ENCODE peak calls at places on chromosomes 12 and 14, in six cellular contexts. T is stimulated activated CD4-positive, alpha-beta T cell treated with anti-CD3 and anti-CD28 coated beads, Interleukin-12 subunit alpha, Interleukin-12 subunit beta, amount 100 ng/mL, for 48 hours; W is H4; F is gastrocnemius medialis; H is EL; U is activated T-cell treated with anti-CD3 and anti-CD28 coated beads for 24 hours. V is an unnamed sample.

GRCh38 chr12:11633968-11634367 is 15.5 kb upstream of the ETV6 start:
- DNase-seq in T (no peak), W (peak; percentile 89), F (no peak), H (peak; percentile 57), U (no peak), V (no peak)

GRCh38 chr14:81455344-81455743 is 55.2 kb upstream of the STON2 start:
- DNase-seq in T (no peak), W (no peak), F (no peak), H (no peak), U (no peak), V (no peak)

GRCh38 chr12:109637341-109637740 is 63.7 kb downstream of the MVK start:
- DNase-seq in T (no peak), W (no peak), F (no peak), H (no peak), U (no peak), V (no peak)

GRCh38 chr12:16062611-16063010 is 151.5 kb downstream of the DERA start:
- DNase-seq in T (no peak), W (no peak), F (no peak), H (peak; percentile 9), U (no peak), V (peak; percentile 78)

GRCh38 chr12:98516184-98516873 is 939 bp downstream of the TMPO start:
- DNase-seq in T (peak; percentile 84), W (peak; percentile 87), F (peak; percentile 47), H (peak; percentile 92), U (peak; percentile 77), V (peak; percentile 76)

GRCh38 chr12:78725951-78726550 is 138.5 kb upstream of the SYT1 start:
- DNase-seq in T (no peak), W (no peak), F (no peak), H (no peak), U (no peak), V (no peak)

GRCh38 chr14:69711065-69711464 is 55.9 kb upstream of the SRSF5 start:
- DNase-seq in T (no peak), W (no peak), F (no peak), H (no peak), U (no peak), V (no peak)

GRCh38 chr14:74616996-74617700 is 5.1 kb upstream of the LTBP2 start:
- DNase-seq in T (no peak), W (no peak), F (no peak), H (no peak), U (no peak), V (no peak)

GRCh38 chr12:32841061-32841460 is 55.5 kb downstream of the PKP2 start:
- DNase-seq in T (no peak), W (no peak), F (no peak), H (no peak), U (no peak), V (no peak)